ENCODE peak calls at places on chromosomes 3 and 15, in seven cellular contexts. C is NCI-H1092; J is hypothalamus; M is cardiac fibroblast; L is activated T-helper 2 cell treated with anti-CD3 and anti-CD28 coated beads, Interferon-gamma antibody, Interleukin-2, Interleukin-4, amounts not matched to agents 10 μg/mL and 5 μg/mL and 100 μg/mL, durations not matched to agents 14 hours and 24 hours and 36 hours; Z is activated CD8-positive, alpha-beta memory T cell treated with anti-CD3 and anti-CD28 coated beads for 48 hours; E is activated T-cell treated with anti-CD3 and anti-CD28 coated beads, Interleukin-2, amount 50 U/mL, for 72 hours. B is an unnamed sample.

GRCh38 chr3:160697628-160698382 is 20.8 kb downstream of the ARL14 start:
- DNase-seq in C (no peak), J (no peak), M (peak), L (no peak), Z (no peak), E (no peak), B (no peak)

GRCh38 chr15:76140069-76140454 is 80.3 kb downstream of the TMEM266 start:
- DNase-seq in C (no peak), J (no peak), M (peak), L (no peak), Z (no peak), E (no peak), B (no peak)

GRCh38 chr3:121592856-121593702 is at the start of gene FBXO40:
- DNase-seq in C (no peak), J (no peak), M (no peak), L (no peak), Z (no peak), E (no peak), B (no peak)

GRCh38 chr3:5251196-5251583 is 63.7 kb downstream of the EDEM1 start:
- DNase-seq in C (no peak), J (no peak), M (no peak), L (no peak), Z (no peak), E (no peak), B (no peak)

GRCh38 chr15:87944051-87944450 is 312.5 kb downstream of the NTRK3 start:
- DNase-seq in C (no peak), J (no peak), M (no peak), L (no peak), Z (no peak), E (no peak), B (no peak)

GRCh38 chr3:19147905-19148767 is at the start of gene KCNH8:
- DNase-seq in C (no peak), J (peak), M (no peak), L (no peak), Z (no peak), E (peak), B (no peak)

GRCh38 chr3:179321585-179322322 is 1.1 kb upstream of the ZNF639 start:
- DNase-seq in C (no peak), J (no peak), M (peak), L (no peak), Z (no peak), E (peak), B (no peak)

GRCh38 chr3:177479630-177480029 is 282.3 kb upstream of the TBL1XR1 start:
- DNase-seq in C (no peak), J (no peak), M (no peak), L (no peak), Z (no peak), E (no peak), B (no peak)

GRCh38 chr3:36381311-36381956 is 1.1 kb downstream of the STAC start:
- DNase-seq in C (no peak), J (no peak), M (no peak), L (no peak), Z (no peak), E (no peak), B (no peak)

GRCh38 chr3:53818221-53819162 is 27.7 kb downstream of the CHDH start:
- DNase-seq in C (no peak), J (no peak), M (no peak), L (no peak), Z (no peak), E (no peak), B (no peak)

GRCh38 chr3:22245817-22246583 is 495.0 kb upstream of the ZNF385D start:
- DNase-seq in C (no peak), J (no peak), M (no peak), L (no peak), Z (no peak), E (no peak), B (no peak)

GRCh38 chr3:100042577-100042981 is 71.7 kb downstream of the FILIP1L start:
- DNase-seq in C (no peak), J (no peak), M (peak), L (no peak), Z (no peak), E (no peak), B (no peak)

GRCh38 chr15:51493892-51494291 is 128.7 kb downstream of the DMXL2 start:
- DNase-seq in C (no peak), J (no peak), M (peak), L (no peak), Z (no peak), E (no peak), B (no peak)

GRCh38 chr3:16728762-16729745 is 123.8 kb upstream of the DAZL start:
- DNase-seq in C (no peak), J (no peak), M (peak), L (no peak), Z (no peak), E (no peak), B (no peak)

GRCh38 chr3:127448161-127448561 is 142.4 kb downstream of the TPRA1 start:
- DNase-seq in C (peak), J (no peak), M (no peak), L (no peak), Z (no peak), E (no peak), B (no peak)

GRCh38 chr3:138781012-138781470 is 53.7 kb downstream of the PIK3CB start:
- DNase-seq in C (no peak), J (no peak), M (no peak), L (peak), Z (no peak), E (peak), B (no peak)

GRCh38 chr15:38769492-38769891 is 204.9 kb upstream of the RASGRP1 start:
- DNase-seq in C (no peak), J (no peak), M (no peak), L (no peak), Z (no peak), E (no peak), B (no peak)

GRCh38 chr3:9214599-9214998 is 34.8 kb downstream of the SRGAP3 start:
- DNase-seq in C (no peak), J (no peak), M (peak), L (no peak), Z (no peak), E (no peak), B (no peak)

GRCh38 chr3:138197058-138197457 is 10.0 kb downstream of the ARMC8 start:
- DNase-seq in C (no peak), J (no peak), M (peak), L (no peak), Z (no peak), E (no peak), B (no peak)

GRCh38 chr3:8727793-8728517 is 5.6 kb upstream of the CAV3 start:
- DNase-seq in C (no peak), J (no peak), M (no peak), L (no peak), Z (no peak), E (no peak), B (no peak)

GRCh38 chr15:98154863-98155262 is 194.4 kb downstream of the ARRDC4 start:
- DNase-seq in C (no peak), J (no peak), M (no peak), L (no peak), Z (no peak), E (no peak), B (no peak)

GRCh38 chr3:152556731-152557254 is 278.1 kb upstream of the P2RY1 start:
- DNase-seq in C (no peak), J (no peak), M (peak), L (no peak), Z (no peak), E (peak), B (no peak)

GRCh38 chr15:73822998-73823397 is 50.4 kb upstream of the TBC1D21 start:
- DNase-seq in C (no peak), J (no peak), M (peak), L (no peak), Z (no peak), E (no peak), B (no peak)

GRCh38 chr3:126971891-126972351 is 11.0 kb upstream of the PLXNA1 start:
- DNase-seq in C (no peak), J (no peak), M (peak), L (no peak), Z (no peak), E (no peak), B (peak)

GRCh38 chr3:62159693-62160092 is 213.7 kb downstream of the FEZF2 start:
- DNase-seq in C (no peak), J (no peak), M (peak), L (no peak), Z (no peak), E (no peak), B (peak)

GRCh38 chr3:278300-279064 is 81.9 kb downstream of the CHL1 start:
- DNase-seq in C (no peak), J (no peak), M (no peak), L (no peak), Z (no peak), E (no peak), B (no peak)

GRCh38 chr3:156033428-156033827 is 87.0 kb upstream of the KCNAB1 start:
- DNase-seq in C (no peak), J (no peak), M (no peak), L (no peak), Z (no peak), E (no peak), B (no peak)

GRCh38 chr3:194194757-194195086 is 58.8 kb downstream of the HES1 start:
- DNase-seq in C (no peak), J (no peak), M (no peak), L (no peak), Z (no peak), E (no peak), B (no peak)

GRCh38 chr3:124292329-124292728 is 300.4 kb upstream of the ROPN1 start:
- DNase-seq in C (no peak), J (no peak), M (no peak), L (no peak), Z (no peak), E (no peak), B (no peak)

B was measured in lung.